ENCODE peak calls at places on chromosomes 3 and 15, in ten cellular contexts. D is left ventricle myocardium superior; J is activated CD4-positive, alpha-beta T cell treated with anti-CD3 and anti-CD28 coated beads for 36 hours; E is testis; B is iris pigment epithelial cell; M is T1000; W is C1 segment of cervical spinal cord; X is effector memory CD8-positive, alpha-beta T cell; G is H9; P is stimulated activated CD8-positive, alpha-beta memory T cell treated with anti-CD3 and anti-CD28 coated beads, Interleukin-4, amount 100 ng/mL, for 24 hours. T is an unnamed sample.
A peak's percentile ranks its signal among the peaks of the same experiment; 100 is the strongest.

GRCh38 chr15:42270551-42270950 is 2.5 kb upstream of the GANC start:
- DNase-seq in P (no peak), W (no peak), X (no peak), M (no peak), G (no peak), E (no peak), D (no peak), J (no peak), B (no peak), T (no peak)

GRCh38 chr3:42300013-42300412 is 34.0 kb upstream of the CCK start:
- DNase-seq in J (peak; percentile 53), X (peak; percentile 3), P (no peak), M (no peak), B (peak; percentile 53), W (no peak), D (no peak), E (peak; percentile 29), G (peak; percentile 42), T (peak; percentile 13)

GRCh38 chr3:42780892-42781700 is 8.0 kb upstream of the CCDC13 start:
- DNase-seq in E (no peak), X (peak; percentile 60), W (peak; percentile 30), B (peak; percentile 81), P (no peak), G (no peak), J (peak; percentile 29), D (no peak), M (peak; percentile 25), T (no peak)

GRCh38 chr3:632571-633170 is 436.1 kb downstream of the CHL1 start:
- DNase-seq in X (no peak), J (peak; percentile 64), M (no peak), E (peak; percentile 88), P (no peak), G (peak; percentile 76), D (no peak), B (peak; percentile 46), W (peak; percentile 52), T (peak; percentile 11)

GRCh38 chr3:73175698-73176097 is 114.2 kb downstream of the EBLN2 start:
- DNase-seq in E (no peak), P (no peak), W (no peak), X (no peak), M (no peak), D (no peak), B (no peak), J (no peak), G (no peak), T (no peak)

GRCh38 chr3:46091046-46091445 is 63.8 kb upstream of the XCR1 start:
- DNase-seq in J (no peak), M (no peak), W (no peak), X (no peak), D (no peak), B (no peak), G (no peak), E (no peak), P (no peak), T (no peak)

GRCh38 chr3:131883711-131884407 is 151.0 kb downstream of the CPNE4 start:
- DNase-seq in E (no peak), D (no peak), G (no peak), W (no peak), B (no peak), M (no peak), X (no peak), J (no peak), P (no peak), T (no peak)

GRCh38 chr15:25173241-25174028 is 218.6 kb downstream of the SNRPN start:
- DNase-seq in X (no peak), M (no peak), G (peak; percentile 7), D (peak; percentile 16), W (no peak), E (no peak), J (no peak), P (no peak), B (no peak), T (no peak)

GRCh38 chr3:58074997-58075396 is 66.8 kb downstream of the FLNB start:
- DNase-seq in E (no peak), P (no peak), D (no peak), W (no peak), M (no peak), B (no peak), G (no peak), J (peak; percentile 54), X (no peak), T (peak; percentile 25)

GRCh38 chr15:31326729-31327673 is at the start of gene KLF13:
- DNase-seq in E (peak; percentile 70), J (peak; percentile 85), W (no peak), B (peak; percentile 69), M (no peak), P (no peak), G (no peak), D (peak; percentile 88), X (no peak), T (peak; percentile 69)

GRCh38 chr3:71066849-71067261 is 516.7 kb downstream of the FOXP1 start:
- DNase-seq in B (peak; percentile 74), J (peak; percentile 73), X (no peak), P (no peak), G (no peak), E (no peak), W (no peak), D (peak; percentile 23), M (no peak), T (peak; percentile 25)

GRCh38 chr3:180409170-180409569 is 192.8 kb upstream of the TTC14 start:
- DNase-seq in D (no peak), X (no peak), J (no peak), B (peak; percentile 48), E (no peak), M (no peak), W (no peak), G (no peak), P (no peak), T (no peak)